ENCODE peak calls at places on chromosomes 11 and 22, in ten cellular contexts. A, T, N, V, W, X, F, D, R and H are unnamed samples.

GRCh38 chr11:19646921-19647320 is 65.7 kb upstream of the NAV2 start:
- DNase-seq in A (no peak), T (no peak), N (no peak), V (no peak), W (no peak), X (peak), F (peak), D (peak), R (no peak), H (no peak)

GRCh38 chr11:120563698-120564572 is 52.4 kb downstream of the GRIK4 start:
- DNase-seq in A (peak), T (peak), N (peak), V (no peak), W (no peak), X (no peak), F (no peak), D (no peak), R (peak), H (peak)

GRCh38 chr11:12724301-12725046 is 50.3 kb downstream of the TEAD1 start:
- DNase-seq in A (peak), T (peak), N (peak), V (no peak), W (peak), X (peak), F (peak), D (peak), R (peak), H (peak)

GRCh38 chr11:75240381-75241035 is at the start of gene TPBGL:
- DNase-seq in A (peak), T (peak), N (peak), V (peak), W (no peak), X (peak), F (no peak), D (no peak), R (no peak), H (peak)

GRCh38 chr11:48007677-48008076 is 27.3 kb downstream of the PTPRJ start:
- DNase-seq in A (peak), T (no peak), N (no peak), V (no peak), W (no peak), X (no peak), F (no peak), D (no peak), R (no peak), H (no peak)

GRCh38 chr22:39462443-39463147 is 5.8 kb downstream of the MGAT3 start:
- DNase-seq in A (peak), T (peak), N (peak), V (no peak), W (no peak), X (no peak), F (no peak), D (no peak), R (no peak), H (peak)

GRCh38 chr22:35308480-35308945 is 8.8 kb downstream of the TOM1 start:
- DNase-seq in A (no peak), T (no peak), N (no peak), V (no peak), W (no peak), X (peak), F (no peak), D (no peak), R (no peak), H (no peak)

GRCh38 chr11:114892381-114893197 is 214.3 kb downstream of the NXPE2 start:
- DNase-seq in A (peak), T (no peak), N (no peak), V (no peak), W (no peak), X (no peak), F (no peak), D (no peak), R (no peak), H (peak)

GRCh38 chr22:46656856-46657654 is 36.9 kb downstream of the GRAMD4 start:
- DNase-seq in A (no peak), T (no peak), N (peak), V (no peak), W (no peak), X (no peak), F (no peak), D (no peak), R (no peak), H (no peak)

GRCh38 chr11:67053896-67054850 is 2.5 kb upstream of the RHOD start:
- DNase-seq in A (peak), T (peak), N (peak), V (peak), W (peak), X (peak), F (peak), D (peak), R (peak), H (peak)

GRCh38 chr22:40147388-40148176 is 30.1 kb upstream of the TNRC6B start:
- DNase-seq in A (no peak), T (no peak), N (no peak), V (no peak), W (peak), X (no peak), F (no peak), D (no peak), R (no peak), H (peak)

GRCh38 chr11:64226507-64227051 is 505 bp downstream of the NUDT22 start:
- DNase-seq in A (peak), T (peak), N (peak), V (peak), W (peak), X (no peak), F (no peak), D (no peak), R (no peak), H (peak)

GRCh38 chr11:128415539-128415938 is 171.8 kb downstream of the ETS1 start:
- DNase-seq in A (no peak), T (no peak), N (no peak), V (no peak), W (no peak), X (no peak), F (peak), D (no peak), R (no peak), H (no peak)

GRCh38 chr11:130383363-130384168 is 44.8 kb downstream of the ADAMTS8 start:
- DNase-seq in A (no peak), T (no peak), N (no peak), V (no peak), W (no peak), X (peak), F (peak), D (peak), R (peak), H (peak)

GRCh38 chr11:68973219-68973618 is 7.6 kb downstream of the MRGPRD start:
- DNase-seq in A (no peak), T (no peak), N (no peak), V (no peak), W (no peak), X (no peak), F (no peak), D (no peak), R (no peak), H (no peak)

GRCh38 chr22:22810018-22810427 is 77.6 kb upstream of the IGLL5 start:
- DNase-seq in A (peak), T (peak), N (peak), V (peak), W (peak), X (no peak), F (peak), D (peak), R (no peak), H (peak)

GRCh38 chr11:13249992-13250391 is 27.6 kb upstream of the BMAL1 start:
- DNase-seq in A (no peak), T (no peak), N (no peak), V (no peak), W (no peak), X (no peak), F (no peak), D (no peak), R (no peak), H (no peak)

GRCh38 chr22:39362932-39363331 is 13.1 kb downstream of the SYNGR1 start:
- DNase-seq in A (no peak), T (no peak), N (no peak), V (no peak), W (no peak), X (peak), F (no peak), D (no peak), R (no peak), H (no peak)

GRCh38 chr22:30087611-30088010 is 7.3 kb downstream of the HORMAD2 start:
- DNase-seq in A (no peak), T (no peak), N (no peak), V (no peak), W (no peak), X (no peak), F (no peak), D (no peak), R (no peak), H (no peak)

GRCh38 chr22:30089655-30089974 is 9.4 kb downstream of the HORMAD2 start:
- DNase-seq in A (no peak), T (no peak), N (no peak), V (no peak), W (no peak), X (no peak), F (no peak), D (no peak), R (no peak), H (no peak)

GRCh38 chr22:30086496-30086895 is 6.2 kb downstream of the HORMAD2 start:
- DNase-seq in A (no peak), T (no peak), N (no peak), V (no peak), W (no peak), X (no peak), F (no peak), D (no peak), R (no peak), H (no peak)

GRCh38 chr22:30092686-30093085 is 12.4 kb downstream of the HORMAD2 start:
- DNase-seq in A (no peak), T (no peak), N (no peak), V (no peak), W (no peak), X (no peak), F (no peak), D (no peak), R (no peak), H (no peak)

DNA sequence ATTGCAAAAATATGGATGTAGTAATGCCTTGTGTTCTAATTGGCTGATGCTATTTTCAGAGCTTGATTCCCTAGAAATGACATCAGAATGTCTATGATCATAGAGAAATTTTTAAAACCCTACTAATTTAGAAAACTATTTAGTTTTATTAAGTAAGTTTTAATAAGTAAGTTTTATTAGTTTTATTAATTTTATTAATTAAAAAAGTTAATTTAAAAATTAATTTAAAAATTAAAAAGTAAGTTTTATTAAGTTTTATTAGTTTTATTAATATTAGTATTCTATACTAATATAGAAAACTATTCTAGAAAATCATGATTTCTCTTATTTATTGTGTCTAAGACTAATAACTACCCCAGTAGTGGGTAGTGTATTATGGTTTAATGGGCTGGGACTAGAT is 8.2 kb downstream of the HORMAD2 start:
- DNase-seq in A (no peak), T (no peak), N (no peak), V (no peak), W (no peak), X (no peak), F (no peak), D (no peak), R (no peak), H (no peak)
- H3K4me3 ChIP-seq in A (no peak), T (no peak), N (no peak), V (no peak), W (no peak), X (no peak), F (no peak), D (no peak), R (no peak), H (no peak)

GRCh38 chr22:48192071-48192470 is 1429.6 kb downstream of the TBC1D22A start:
- DNase-seq in A (no peak), T (no peak), N (no peak), V (no peak), W (no peak), X (no peak), F (no peak), D (no peak), R (no peak), H (no peak)
- H3K4me3 ChIP-seq in A (no peak), T (no peak), N (no peak), V (no peak), W (no peak), X (no peak), F (no peak), D (no peak), R (no peak), H (no peak)

GRCh38 chr11:117985953-117986887 is at the start of gene IL10RA:
- DNase-seq in A (peak), T (peak), N (peak), V (peak), W (peak), X (peak), F (peak), D (peak), R (peak), H (peak)

GRCh38 chr11:117992136-117992535 is 5.9 kb downstream of the IL10RA start:
- DNase-seq in A (no peak), T (no peak), N (no peak), V (no peak), W (no peak), X (no peak), F (no peak), D (no peak), R (no peak), H (no peak)

GRCh38 chr11:117992620-117993019 is 6.4 kb downstream of the IL10RA start:
- DNase-seq in A (no peak), T (no peak), N (no peak), V (no peak), W (no peak), X (no peak), F (no peak), D (no peak), R (no peak), H (no peak)

GRCh38 chr11:117986981-117987495 is 844 bp downstream of the IL10RA start:
- DNase-seq in A (peak), T (no peak), N (no peak), V (peak), W (peak), X (no peak), F (no peak), D (peak), R (no peak), H (peak)

GRCh38 chr11:117989351-117990102 is 3.3 kb downstream of the IL10RA start:
- DNase-seq in A (peak), T (no peak), N (no peak), V (no peak), W (no peak), X (no peak), F (no peak), D (no peak), R (no peak), H (no peak)
- H3K4me3 ChIP-seq in A (peak), T (peak), N (no peak), V (peak), W (no peak), X (no peak), F (no peak), D (no peak), R (no peak), H (no peak)

GRCh38 chr11:44566952-44567875 is 1.8 kb downstream of the CD82 start:
- DNase-seq in A (no peak), T (no peak), N (no peak), V (no peak), W (no peak), X (no peak), F (no peak), D (no peak), R (no peak), H (peak)
- H3K4me3 ChIP-seq in A (no peak), T (no peak), N (no peak), V (peak), W (no peak), X (peak), F (no peak), D (no peak), R (no peak), H (no peak)